ENCODE peak calls at places on chromosomes 11 and 22, in eight cellular contexts. F is EL, Q is astrocyte, S is AG04450, C is SK-MEL-5, N is cardiac fibroblast, B is A549, L is pancreas. J is an unnamed sample.

GRCh38 chr22:44411226-44412135 is 86.6 kb downstream of the RTL6 start:
- DNase-seq in F (no peak), Q (no peak), S (no peak), C (no peak), N (peak; percentile 4), B (no peak), L (no peak), J (no peak)

GRCh38 chr11:46291441-46292143 is 14.1 kb downstream of the CREB3L1 start:
- DNase-seq in F (peak; percentile 93), Q (peak; percentile 86), S (no peak), C (no peak), N (peak; percentile 88), B (no peak), L (no peak), J (no peak)

GRCh38 chr22:38230108-38230825 is 28.5 kb downstream of the MAFF start:
- DNase-seq in F (no peak), Q (no peak), S (no peak), C (peak; percentile 83), N (peak; percentile 77), B (peak; percentile 60), L (peak; percentile 39), J (peak; percentile 17)

GRCh38 chr11:106958506-106959248 is 59.6 kb downstream of the GUCY1A2 start:
- DNase-seq in F (no peak), Q (no peak), S (no peak), C (no peak), N (peak; percentile 16), B (no peak), L (no peak), J (no peak)

GRCh38 chr11:10162222-10162621 is 131.8 kb downstream of the SBF2 start:
- DNase-seq in F (no peak), Q (no peak), S (no peak), C (no peak), N (no peak), B (no peak), L (no peak), J (no peak)

GRCh38 chr11:66857234-66857926 is 516 bp downstream of the LRFN4 start:
- DNase-seq in F (no peak), Q (no peak), S (no peak), C (no peak), N (no peak), B (peak; percentile 34), L (no peak), J (peak; percentile 74)

GRCh38 chr22:40258463-40259046 is 80.8 kb downstream of the TNRC6B start:
- DNase-seq in F (peak; percentile 12), Q (peak; percentile 32), S (no peak), C (no peak), N (peak; percentile 78), B (peak; percentile 25), L (no peak), J (no peak)

GRCh38 chr11:30889116-30889765 is 303.1 kb upstream of the MPPED2 start:
- DNase-seq in F (no peak), Q (peak; percentile 65), S (no peak), C (no peak), N (peak; percentile 12), B (no peak), L (no peak), J (no peak)

GRCh38 chr11:68594123-68594522 is 90.2 kb upstream of the GAL start:
- DNase-seq in F (no peak), Q (no peak), S (no peak), C (no peak), N (no peak), B (no peak), L (no peak), J (no peak)

GRCh38 chr11:134700101-134700640 is 288.1 kb upstream of the B3GAT1 start:
- DNase-seq in F (no peak), Q (no peak), S (no peak), C (no peak), N (no peak), B (no peak), L (no peak), J (no peak)

GRCh38 chr11:46489668-46490560 is 98.3 kb upstream of the CHRM4 start:
- DNase-seq in F (peak; percentile 55), Q (peak; percentile 39), S (peak; percentile 20), C (peak; percentile 71), N (peak; percentile 65), B (peak; percentile 66), L (peak; percentile 19), J (peak; percentile 37)

GRCh38 chr11:88404363-88404762 is 66.8 kb upstream of the CTSC start:
- DNase-seq in F (no peak), Q (no peak), S (no peak), C (no peak), N (no peak), B (no peak), L (no peak), J (no peak)

GRCh38 chr22:17007852-17008731 is at the start of gene GAB4:
- DNase-seq in F (no peak), Q (no peak), S (no peak), C (no peak), N (no peak), B (no peak), L (no peak), J (no peak)

GRCh38 chr11:9606799-9607510 is 33.5 kb downstream of the WEE1 start:
- DNase-seq in F (no peak), Q (no peak), S (no peak), C (peak; percentile 47), N (no peak), B (peak; percentile 70), L (no peak), J (no peak)

GRCh38 chr11:106608677-106609076 is 409.6 kb downstream of the GUCY1A2 start:
- DNase-seq in F (peak; percentile 33), Q (peak; percentile 41), S (peak; percentile 16), C (no peak), N (peak; percentile 63), B (no peak), L (no peak), J (no peak)

J was measured in K562.